ENCODE peak calls at places on chromosomes 2 and 18, in seven cellular contexts. One of them, this sample, is unnamed.

GRCh38 chr18:13577091-13577697 is 149.2 kb downstream of the FAM210A start:
- DNase-seq in CD8-positive, alpha-beta T cell: no peak
- DNase-seq in lower lobe of right lung: no peak
- DNase-seq in suprapubic skin: no peak
- DNase-seq in heart right ventricle: no peak
- DNase-seq in HCT116: no peak
- DNase-seq in epithelial cell of esophagus: no peak
- DNase-seq in this sample: peak

GRCh38 chr2:157722580-157723234 is 94.0 kb upstream of the ACVR1C start:
- DNase-seq in lower lobe of right lung: no peak
- DNase-seq in HCT116: peak
- DNase-seq in suprapubic skin: no peak
- DNase-seq in heart right ventricle: no peak
- DNase-seq in epithelial cell of esophagus: peak
- DNase-seq in CD8-positive, alpha-beta T cell: no peak
- DNase-seq in this sample: peak

GRCh38 chr18:7232218-7232617 is 1.3 kb downstream of the LRRC30 start:
- DNase-seq in HCT116: no peak
- DNase-seq in CD8-positive, alpha-beta T cell: no peak
- DNase-seq in lower lobe of right lung: no peak
- DNase-seq in heart right ventricle: no peak
- DNase-seq in suprapubic skin: no peak
- DNase-seq in epithelial cell of esophagus: no peak
- DNase-seq in this sample: no peak

GRCh38 chr2:182366625-182367024 is 60.2 kb downstream of the PDE1A start:
- DNase-seq in lower lobe of right lung: no peak
- DNase-seq in heart right ventricle: no peak
- DNase-seq in CD8-positive, alpha-beta T cell: no peak
- DNase-seq in epithelial cell of esophagus: no peak
- DNase-seq in suprapubic skin: no peak
- DNase-seq in HCT116: no peak
- DNase-seq in this sample: peak

GRCh38 chr2:15177103-15177502 is 384.0 kb downstream of the NBAS start:
- DNase-seq in lower lobe of right lung: no peak
- DNase-seq in CD8-positive, alpha-beta T cell: peak
- DNase-seq in suprapubic skin: no peak
- DNase-seq in epithelial cell of esophagus: peak
- DNase-seq in heart right ventricle: no peak
- DNase-seq in HCT116: peak
- DNase-seq in this sample: peak

GRCh38 chr18:42028232-42028832 is 73.3 kb downstream of the PIK3C3 start:
- DNase-seq in heart right ventricle: no peak
- DNase-seq in CD8-positive, alpha-beta T cell: peak
- DNase-seq in epithelial cell of esophagus: peak
- DNase-seq in suprapubic skin: no peak
- DNase-seq in lower lobe of right lung: no peak
- DNase-seq in HCT116: no peak
- DNase-seq in this sample: peak

GRCh38 chr2:105893011-105893995 is 148.6 kb downstream of the NCK2 start:
- DNase-seq in suprapubic skin: no peak
- DNase-seq in epithelial cell of esophagus: no peak
- DNase-seq in CD8-positive, alpha-beta T cell: no peak
- DNase-seq in HCT116: no peak
- DNase-seq in heart right ventricle: no peak
- DNase-seq in lower lobe of right lung: no peak
- DNase-seq in this sample: no peak

GRCh38 chr2:235373171-235373570 is 120.7 kb upstream of the AGAP1 start:
- DNase-seq in HCT116: no peak
- DNase-seq in epithelial cell of esophagus: no peak
- DNase-seq in heart right ventricle: no peak
- DNase-seq in CD8-positive, alpha-beta T cell: no peak
- DNase-seq in suprapubic skin: no peak
- DNase-seq in lower lobe of right lung: no peak
- DNase-seq in this sample: no peak

GRCh38 chr2:45275235-45275805 is 266.1 kb upstream of the SIX2 start:
- DNase-seq in CD8-positive, alpha-beta T cell: no peak
- DNase-seq in epithelial cell of esophagus: peak
- DNase-seq in lower lobe of right lung: no peak
- DNase-seq in heart right ventricle: no peak
- DNase-seq in HCT116: no peak
- DNase-seq in suprapubic skin: no peak
- DNase-seq in this sample: peak

GRCh38 chr18:12460874-12461273 is 53.1 kb downstream of the PRELID3A start:
- DNase-seq in CD8-positive, alpha-beta T cell: no peak
- DNase-seq in epithelial cell of esophagus: no peak
- DNase-seq in HCT116: no peak
- DNase-seq in heart right ventricle: peak
- DNase-seq in lower lobe of right lung: no peak
- DNase-seq in suprapubic skin: no peak
- DNase-seq in this sample: peak

GRCh38 chr18:53937037-53937436 is 287.4 kb downstream of the MBD2 start:
- DNase-seq in HCT116: no peak
- DNase-seq in heart right ventricle: no peak
- DNase-seq in epithelial cell of esophagus: no peak
- DNase-seq in CD8-positive, alpha-beta T cell: no peak
- DNase-seq in lower lobe of right lung: no peak
- DNase-seq in suprapubic skin: no peak
- DNase-seq in this sample: no peak

GRCh38 chr2:83705146-83705545 is 753.9 kb downstream of the SUCLG1 start:
- DNase-seq in lower lobe of right lung: no peak
- DNase-seq in heart right ventricle: no peak
- DNase-seq in suprapubic skin: no peak
- DNase-seq in epithelial cell of esophagus: no peak
- DNase-seq in HCT116: no peak
- DNase-seq in CD8-positive, alpha-beta T cell: no peak
- DNase-seq in this sample: no peak

GRCh38 chr2:102801098-102801718 is 39.4 kb downstream of the TMEM182 start:
- DNase-seq in heart right ventricle: peak
- DNase-seq in lower lobe of right lung: no peak
- DNase-seq in HCT116: peak
- DNase-seq in epithelial cell of esophagus: peak
- DNase-seq in CD8-positive, alpha-beta T cell: no peak
- DNase-seq in suprapubic skin: no peak
- DNase-seq in this sample: peak

DNA sequence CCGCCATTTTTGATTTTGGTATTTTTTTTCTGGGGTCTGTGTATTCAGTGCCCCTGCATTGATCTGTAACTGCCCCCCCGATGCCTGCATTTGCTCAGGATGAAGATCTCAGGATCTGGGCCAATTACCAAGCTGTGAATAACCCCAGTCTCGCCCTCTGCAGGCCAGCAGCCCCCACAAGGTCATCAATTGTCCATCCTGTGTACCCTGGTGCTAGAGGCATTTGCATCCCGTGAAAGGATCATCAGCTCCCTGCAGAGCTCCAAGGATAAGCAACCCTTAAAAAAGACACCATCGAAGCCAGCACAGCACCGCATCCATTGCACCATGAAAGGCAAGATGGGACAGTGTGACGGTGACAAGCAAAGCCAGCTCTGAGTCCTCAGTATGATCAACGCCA is 154.1 kb upstream of the KLHL29 start:
- DNase-seq in heart right ventricle: no peak
- DNase-seq in lower lobe of right lung: no peak
- DNase-seq in epithelial cell of esophagus: no peak
- DNase-seq in suprapubic skin: no peak
- DNase-seq in HCT116: no peak
- DNase-seq in CD8-positive, alpha-beta T cell: no peak
- DNase-seq in this sample: no peak
- H3K4me3 ChIP-seq in heart right ventricle: no peak
- H3K4me3 ChIP-seq in lower lobe of right lung: no peak
- H3K4me3 ChIP-seq in epithelial cell of esophagus: no peak
- H3K4me3 ChIP-seq in suprapubic skin: no peak
- H3K4me3 ChIP-seq in HCT116: no peak
- H3K4me3 ChIP-seq in CD8-positive, alpha-beta T cell: no peak
- H3K4me3 ChIP-seq in this sample: no peak

GRCh38 chr18:51724790-51725721 is 527.6 kb upstream of the MEX3C start:
- DNase-seq in heart right ventricle: no peak
- DNase-seq in lower lobe of right lung: no peak
- DNase-seq in suprapubic skin: no peak
- DNase-seq in epithelial cell of esophagus: no peak
- DNase-seq in HCT116: no peak
- DNase-seq in CD8-positive, alpha-beta T cell: no peak
- DNase-seq in this sample: no peak
- TF ChIP-seq CTCF in heart right ventricle: no peak
- TF ChIP-seq CTCF in lower lobe of right lung: no peak
- TF ChIP-seq CTCF in suprapubic skin: no peak
- TF ChIP-seq CTCF in epithelial cell of esophagus: no peak
- TF ChIP-seq CTCF in HCT116: no peak
- TF ChIP-seq CTCF in CD8-positive, alpha-beta T cell: no peak
- TF ChIP-seq CTCF in this sample: no peak

DNA sequence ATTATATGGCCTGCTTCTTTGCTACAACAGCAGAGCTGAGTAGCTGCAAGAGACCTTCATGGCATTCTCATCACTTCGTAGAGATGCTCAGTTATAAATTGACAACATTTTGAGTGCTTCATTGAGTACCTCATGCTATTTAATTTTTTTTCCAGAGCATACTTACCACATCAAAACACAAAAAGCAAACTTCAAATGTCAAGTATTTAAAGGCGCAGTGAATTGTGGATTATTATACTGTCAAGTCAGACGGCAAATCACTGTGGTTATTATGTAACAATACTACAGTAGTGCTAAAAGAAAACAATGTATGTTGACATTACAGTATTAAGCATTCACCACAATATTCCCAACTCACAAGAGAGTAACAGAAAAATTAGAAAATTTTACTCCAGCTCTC is 12.5 kb downstream of the ZC3H8 start:
- DNase-seq in heart right ventricle: no peak
- DNase-seq in CD8-positive, alpha-beta T cell: no peak
- DNase-seq in suprapubic skin: no peak
- DNase-seq in HCT116: no peak
- DNase-seq in lower lobe of right lung: no peak
- DNase-seq in epithelial cell of esophagus: no peak
- DNase-seq in this sample: no peak
- H3K4me3 ChIP-seq in heart right ventricle: no peak
- H3K4me3 ChIP-seq in CD8-positive, alpha-beta T cell: no peak
- H3K4me3 ChIP-seq in suprapubic skin: no peak
- H3K4me3 ChIP-seq in HCT116: no peak
- H3K4me3 ChIP-seq in lower lobe of right lung: no peak
- H3K4me3 ChIP-seq in epithelial cell of esophagus: no peak
- H3K4me3 ChIP-seq in this sample: no peak

DNA sequence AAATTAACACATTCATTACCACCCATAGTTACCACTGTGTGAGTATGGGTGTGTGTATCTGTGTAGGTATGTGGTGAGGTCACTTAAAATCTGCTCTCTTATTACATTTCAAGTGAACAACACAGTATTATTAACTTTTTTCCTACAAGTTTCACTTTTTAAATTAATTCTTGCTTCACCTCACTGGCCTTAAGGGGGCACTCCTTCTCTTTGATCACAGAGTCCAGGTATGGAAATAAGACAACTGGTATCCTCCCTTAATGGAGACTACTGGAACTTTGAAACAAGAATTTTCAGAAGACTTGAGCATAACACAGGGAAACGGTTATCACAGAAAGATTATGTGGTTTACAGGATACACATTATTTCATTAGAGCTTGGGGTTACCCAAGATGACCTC is 255.8 kb downstream of the ASXL3 start:
- DNase-seq in HCT116: no peak
- DNase-seq in suprapubic skin: no peak
- DNase-seq in heart right ventricle: no peak
- DNase-seq in epithelial cell of esophagus: no peak
- DNase-seq in CD8-positive, alpha-beta T cell: no peak
- DNase-seq in lower lobe of right lung: no peak
- DNase-seq in this sample: no peak
- TF ChIP-seq CTCF in HCT116: no peak
- TF ChIP-seq CTCF in suprapubic skin: no peak
- TF ChIP-seq CTCF in heart right ventricle: no peak
- TF ChIP-seq CTCF in epithelial cell of esophagus: no peak
- TF ChIP-seq CTCF in CD8-positive, alpha-beta T cell: no peak
- TF ChIP-seq CTCF in lower lobe of right lung: no peak
- TF ChIP-seq CTCF in this sample: peak

DNA sequence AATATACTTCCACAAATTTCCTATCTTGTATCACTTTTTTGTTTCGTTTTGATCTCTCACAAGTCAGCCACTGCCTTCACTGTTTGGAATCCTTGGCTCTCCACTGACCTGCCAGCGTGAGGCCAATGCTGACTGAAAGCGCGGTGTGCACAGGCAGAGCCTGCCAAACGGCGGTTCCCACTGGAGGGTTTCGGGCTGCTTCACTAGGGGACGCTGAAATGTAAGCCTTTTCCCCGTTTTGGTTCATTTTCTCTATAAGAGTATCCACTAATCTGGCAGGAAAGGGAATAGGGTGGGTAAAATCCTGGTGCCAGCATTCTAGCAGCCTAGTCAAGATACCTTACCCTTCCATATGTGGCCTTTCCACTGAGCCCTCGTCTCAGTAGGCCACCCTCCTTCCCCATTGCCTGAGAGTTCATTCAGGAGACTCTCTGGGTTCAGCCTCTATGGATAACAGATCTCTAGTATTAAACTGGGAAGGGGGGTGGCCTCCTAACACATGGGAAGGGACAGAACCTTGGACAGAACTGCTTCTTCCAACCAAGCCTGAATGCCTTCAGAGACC is 91.5 kb downstream of the DYM start:
- DNase-seq in suprapubic skin: no peak
- DNase-seq in CD8-positive, alpha-beta T cell: no peak
- DNase-seq in heart right ventricle: no peak
- DNase-seq in epithelial cell of esophagus: peak
- DNase-seq in HCT116: no peak
- DNase-seq in lower lobe of right lung: no peak
- DNase-seq in this sample: peak
- H3K4me3 ChIP-seq in suprapubic skin: peak
- H3K4me3 ChIP-seq in CD8-positive, alpha-beta T cell: no peak
- H3K4me3 ChIP-seq in heart right ventricle: no peak
- H3K4me3 ChIP-seq in epithelial cell of esophagus: no peak
- H3K4me3 ChIP-seq in HCT116: no peak
- H3K4me3 ChIP-seq in lower lobe of right lung: peak
- H3K4me3 ChIP-seq in this sample: peak